ENCODE peak calls at places on chromosomes 13 and 19, in seven cellular contexts. One of them, this sample, is unnamed. For H3K4me1, the result is how much of the 10 kb centered on the place peaks cover.

GRCh38 chr13:31970237-31970930 is 61.2 kb upstream of the FRY start:
- DNase-seq in sigmoid colon: no peak
- DNase-seq in colonic mucosa: no peak
- DNase-seq in CD8-positive, alpha-beta T cell: no peak
- DNase-seq in osteoblast: no peak
- DNase-seq in uterus: no peak
- DNase-seq in iPS DF 6.9: no peak
- DNase-seq in this sample: no peak

GRCh38 chr13:101520672-101521071 is 68.2 kb downstream of the ITGBL1 start:
- DNase-seq in iPS DF 6.9: no peak
- DNase-seq in uterus: no peak
- DNase-seq in sigmoid colon: no peak
- DNase-seq in CD8-positive, alpha-beta T cell: no peak
- DNase-seq in osteoblast: peak
- DNase-seq in colonic mucosa: no peak
- DNase-seq in this sample: no peak

GRCh38 chr13:32804673-32805260 is 211.5 kb upstream of the KL start:
- DNase-seq in osteoblast: no peak
- DNase-seq in iPS DF 6.9: no peak
- DNase-seq in sigmoid colon: no peak
- DNase-seq in uterus: no peak
- DNase-seq in CD8-positive, alpha-beta T cell: no peak
- DNase-seq in colonic mucosa: no peak
- DNase-seq in this sample: no peak

GRCh38 chr13:105462981-105463380 is 1072.5 kb downstream of the EFNB2 start:
- DNase-seq in colonic mucosa: no peak
- DNase-seq in CD8-positive, alpha-beta T cell: no peak
- DNase-seq in iPS DF 6.9: no peak
- DNase-seq in uterus: no peak
- DNase-seq in sigmoid colon: no peak
- DNase-seq in osteoblast: peak
- DNase-seq in this sample: no peak

GRCh38 chr13:51811920-51812328 is 8.0 kb upstream of the DHRS12 start:
- DNase-seq in CD8-positive, alpha-beta T cell: no peak
- DNase-seq in iPS DF 6.9: no peak
- DNase-seq in sigmoid colon: no peak
- DNase-seq in osteoblast: no peak
- DNase-seq in colonic mucosa: no peak
- DNase-seq in uterus: no peak
- DNase-seq in this sample: no peak

GRCh38 chr13:66329988-66330429 is 900.1 kb downstream of the PCDH9 start:
- DNase-seq in osteoblast: no peak
- DNase-seq in CD8-positive, alpha-beta T cell: no peak
- DNase-seq in colonic mucosa: no peak
- DNase-seq in iPS DF 6.9: no peak
- DNase-seq in sigmoid colon: no peak
- DNase-seq in uterus: no peak
- DNase-seq in this sample: no peak

GRCh38 chr19:48900477-48901452 is 653 bp downstream of the NUCB1 start:
- DNase-seq in iPS DF 6.9: no peak
- DNase-seq in colonic mucosa: no peak
- DNase-seq in uterus: no peak
- DNase-seq in osteoblast: peak
- DNase-seq in sigmoid colon: peak
- DNase-seq in CD8-positive, alpha-beta T cell: peak
- DNase-seq in this sample: no peak

GRCh38 chr19:46945668-46946067 is 74.0 kb upstream of the NPAS1 start:
- DNase-seq in iPS DF 6.9: no peak
- DNase-seq in colonic mucosa: no peak
- DNase-seq in uterus: no peak
- DNase-seq in sigmoid colon: no peak
- DNase-seq in CD8-positive, alpha-beta T cell: no peak
- DNase-seq in osteoblast: no peak
- DNase-seq in this sample: no peak

GRCh38 chr19:39372047-39372802 is 18.7 kb downstream of the PAF1 start:
- DNase-seq in colonic mucosa: peak
- DNase-seq in uterus: peak
- DNase-seq in osteoblast: peak
- DNase-seq in sigmoid colon: peak
- DNase-seq in CD8-positive, alpha-beta T cell: no peak
- DNase-seq in iPS DF 6.9: no peak
- DNase-seq in this sample: peak

GRCh38 chr13:100210966-100211710 is 122.2 kb downstream of the PCCA start:
- DNase-seq in iPS DF 6.9: no peak
- DNase-seq in colonic mucosa: no peak
- DNase-seq in sigmoid colon: no peak
- DNase-seq in osteoblast: no peak
- DNase-seq in uterus: no peak
- DNase-seq in CD8-positive, alpha-beta T cell: no peak
- DNase-seq in this sample: no peak

GRCh38 chr19:35222373-35223005 is 6.0 kb downstream of the FAM187B start:
- DNase-seq in colonic mucosa: no peak
- DNase-seq in iPS DF 6.9: no peak
- DNase-seq in osteoblast: no peak
- DNase-seq in CD8-positive, alpha-beta T cell: peak
- DNase-seq in uterus: no peak
- DNase-seq in sigmoid colon: no peak
- DNase-seq in this sample: no peak

GRCh38 chr13:111852701-111853100 is 214.2 kb upstream of the SOX1 start:
- DNase-seq in colonic mucosa: no peak
- DNase-seq in uterus: no peak
- DNase-seq in iPS DF 6.9: no peak
- DNase-seq in osteoblast: no peak
- DNase-seq in sigmoid colon: no peak
- DNase-seq in CD8-positive, alpha-beta T cell: no peak
- DNase-seq in this sample: no peak

GRCh38 chr13:32829269-32829668 is 187.0 kb upstream of the KL start:
- DNase-seq in sigmoid colon: no peak
- DNase-seq in uterus: no peak
- DNase-seq in colonic mucosa: no peak
- DNase-seq in iPS DF 6.9: no peak
- DNase-seq in CD8-positive, alpha-beta T cell: no peak
- DNase-seq in osteoblast: no peak
- DNase-seq in this sample: no peak

GRCh38 chr19:47019431-47020041 is at the start of gene NPAS1:
- DNase-seq in colonic mucosa: no peak
- DNase-seq in osteoblast: peak
- DNase-seq in CD8-positive, alpha-beta T cell: no peak
- DNase-seq in uterus: no peak
- DNase-seq in iPS DF 6.9: no peak
- DNase-seq in sigmoid colon: no peak
- DNase-seq in this sample: no peak

GRCh38 chr13:100666124-100666523 is 8.5 kb downstream of the TMTC4 start:
- DNase-seq in osteoblast: no peak
- DNase-seq in sigmoid colon: no peak
- DNase-seq in iPS DF 6.9: no peak
- DNase-seq in colonic mucosa: no peak
- DNase-seq in uterus: no peak
- DNase-seq in CD8-positive, alpha-beta T cell: peak
- DNase-seq in this sample: no peak

GRCh38 chr13:27446986-27447583 is 3.3 kb downstream of the MTIF3 start:
- DNase-seq in sigmoid colon: no peak
- DNase-seq in CD8-positive, alpha-beta T cell: no peak
- DNase-seq in uterus: no peak
- DNase-seq in colonic mucosa: no peak
- DNase-seq in iPS DF 6.9: no peak
- DNase-seq in osteoblast: no peak
- DNase-seq in this sample: no peak

DNA sequence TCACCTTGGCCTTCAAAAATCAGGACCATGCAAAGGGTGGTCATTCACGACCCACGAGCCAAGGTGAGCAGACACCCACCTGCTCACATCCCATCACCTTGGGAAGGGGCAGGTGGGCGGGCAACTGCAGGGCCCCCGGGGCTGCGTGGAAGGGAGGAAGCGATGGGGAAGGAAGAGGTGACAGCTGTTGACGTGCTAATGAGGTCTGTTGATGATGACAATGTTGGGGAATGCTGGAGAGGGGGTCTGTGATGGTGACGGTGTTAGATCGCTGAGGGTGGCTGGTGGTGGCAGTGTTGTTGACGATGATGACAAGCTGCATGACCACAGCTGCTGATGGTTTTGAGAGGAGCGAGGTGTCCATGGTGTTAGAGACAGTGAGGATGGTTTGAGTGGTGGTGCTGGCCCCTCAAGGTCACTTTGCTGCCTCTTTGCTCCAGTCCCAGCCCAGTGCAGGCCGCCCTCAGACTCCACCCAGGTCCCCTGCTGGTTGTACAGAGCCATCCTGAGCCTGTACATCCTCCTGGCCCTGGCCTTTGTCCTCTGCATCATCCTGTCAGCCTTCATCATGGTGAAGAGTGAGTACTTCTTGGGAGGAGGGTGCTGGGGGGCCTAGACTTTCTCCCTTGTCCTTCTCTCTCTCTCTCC is 898 bp downstream of the MCEMP1 start:
- DNase-seq in osteoblast: peak
- DNase-seq in uterus: no peak
- DNase-seq in colonic mucosa: no peak
- DNase-seq in iPS DF 6.9: no peak
- DNase-seq in CD8-positive, alpha-beta T cell: no peak
- DNase-seq in sigmoid colon: no peak
- DNase-seq in this sample: no peak
- H3K4me3 ChIP-seq in osteoblast: no peak
- H3K4me3 ChIP-seq in uterus: no peak
- H3K4me3 ChIP-seq in colonic mucosa: no peak
- H3K4me3 ChIP-seq in iPS DF 6.9: no peak
- H3K4me3 ChIP-seq in CD8-positive, alpha-beta T cell: no peak
- H3K4me3 ChIP-seq in sigmoid colon: no peak
- H3K4me3 ChIP-seq in this sample: no peak

DNA sequence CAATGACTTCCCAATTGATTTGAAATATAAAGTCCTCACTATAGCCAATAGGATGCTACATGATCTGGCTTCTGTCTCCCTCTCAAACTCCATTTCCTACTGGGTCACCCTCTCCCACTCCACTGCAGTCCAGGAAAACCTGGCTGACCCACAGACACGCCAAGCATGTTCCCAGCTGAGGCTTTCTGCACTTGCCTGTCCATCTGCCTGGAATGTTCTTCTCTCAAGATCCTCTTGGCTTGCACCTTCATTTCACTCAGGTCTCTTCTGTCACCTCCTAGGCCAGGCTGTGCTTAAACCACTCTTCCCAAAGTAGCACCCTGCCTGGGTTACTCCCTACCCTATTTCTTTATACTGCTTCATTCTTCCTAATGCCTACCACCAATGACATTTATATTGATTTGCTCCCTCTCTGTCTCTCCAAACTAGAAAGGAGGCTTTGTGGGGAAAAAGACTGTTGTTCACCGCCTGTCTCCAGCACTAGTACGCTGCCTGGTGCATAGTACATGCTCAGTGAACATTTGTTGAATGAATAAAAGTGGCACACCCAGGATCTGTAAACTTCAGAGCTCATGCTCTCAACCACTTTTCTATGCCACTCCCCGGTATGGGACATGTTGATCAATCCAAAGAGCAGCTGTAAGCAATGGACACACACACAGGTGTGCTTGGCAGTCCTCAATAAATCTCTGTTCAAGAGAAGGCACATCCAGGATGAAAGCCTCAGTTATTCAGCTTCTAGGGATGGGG is 261.3 kb downstream of the FOXO1 start:
- DNase-seq in osteoblast: no peak
- DNase-seq in uterus: no peak
- DNase-seq in sigmoid colon: no peak
- DNase-seq in CD8-positive, alpha-beta T cell: no peak
- DNase-seq in colonic mucosa: no peak
- DNase-seq in iPS DF 6.9: no peak
- DNase-seq in this sample: no peak
- H3K4me1 ChIP-seq in osteoblast: under half
- H3K4me1 ChIP-seq in uterus: under half
- H3K4me1 ChIP-seq in sigmoid colon: under half
- H3K4me1 ChIP-seq in CD8-positive, alpha-beta T cell: under half
- H3K4me1 ChIP-seq in colonic mucosa: under half
- H3K4me1 ChIP-seq in iPS DF 6.9: under half
- H3K4me1 ChIP-seq in this sample: under half

GRCh38 chr13:76884571-76885202 is 1.5 kb downstream of the KCTD12 start:
- DNase-seq in uterus: peak
- DNase-seq in colonic mucosa: peak
- DNase-seq in CD8-positive, alpha-beta T cell: no peak
- DNase-seq in osteoblast: peak
- DNase-seq in sigmoid colon: peak
- DNase-seq in iPS DF 6.9: no peak
- DNase-seq in this sample: peak

GRCh38 chr13:76887070-76887563 is 912 bp upstream of the KCTD12 start:
- DNase-seq in colonic mucosa: peak
- DNase-seq in uterus: peak
- DNase-seq in iPS DF 6.9: no peak
- DNase-seq in sigmoid colon: no peak
- DNase-seq in CD8-positive, alpha-beta T cell: no peak
- DNase-seq in osteoblast: no peak
- DNase-seq in this sample: no peak

GRCh38 chr13:76886005-76886291 is 257 bp downstream of the KCTD12 start:
- DNase-seq in uterus: peak
- DNase-seq in iPS DF 6.9: no peak
- DNase-seq in CD8-positive, alpha-beta T cell: no peak
- DNase-seq in colonic mucosa: no peak
- DNase-seq in osteoblast: no peak
- DNase-seq in sigmoid colon: no peak
- DNase-seq in this sample: no peak

GRCh38 chr13:76885203-76886004 is 801 bp downstream of the KCTD12 start:
- DNase-seq in osteoblast: peak
- DNase-seq in uterus: peak
- DNase-seq in CD8-positive, alpha-beta T cell: peak
- DNase-seq in colonic mucosa: peak
- DNase-seq in iPS DF 6.9: no peak
- DNase-seq in sigmoid colon: peak
- DNase-seq in this sample: peak

DNA sequence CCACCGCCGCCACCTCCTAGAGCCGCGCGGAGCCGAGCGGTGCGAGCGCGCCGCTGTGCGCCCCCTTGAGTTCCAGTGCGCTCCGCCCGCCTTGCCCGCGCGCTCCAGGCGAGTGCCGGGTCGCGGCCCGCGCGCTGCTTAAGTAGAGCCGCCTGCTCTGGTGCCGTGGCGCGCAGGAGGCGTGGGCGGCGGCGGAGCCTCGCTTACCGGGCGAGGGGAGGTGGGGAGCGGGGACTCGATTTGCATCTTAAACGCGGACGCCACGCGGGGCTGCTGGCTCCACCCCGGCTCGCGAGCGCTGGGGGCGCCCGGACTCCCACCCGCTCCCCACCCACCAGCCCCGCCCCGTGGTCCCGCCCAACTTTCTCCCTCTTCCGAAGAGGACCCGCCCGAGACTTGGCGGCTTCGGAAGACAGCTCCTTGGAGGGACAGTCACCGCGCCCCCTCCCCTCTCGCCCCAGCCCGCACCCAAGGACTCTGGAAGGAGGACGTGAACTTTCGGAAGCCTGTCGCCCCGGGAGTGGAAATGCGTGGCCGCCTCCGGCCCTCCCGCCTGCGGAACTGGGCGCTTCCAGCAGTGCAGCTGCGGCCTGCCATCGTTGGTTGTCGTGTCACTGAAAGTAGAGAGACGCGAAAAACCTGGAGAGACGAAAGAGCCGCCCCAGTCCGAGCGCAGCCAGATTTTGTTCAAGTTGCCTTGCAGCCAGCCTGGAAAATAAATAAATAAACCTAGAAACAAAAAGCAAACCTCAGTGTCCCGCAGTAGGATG is at the start of gene KCTD12:
- DNase-seq in iPS DF 6.9: no peak
- DNase-seq in uterus: peak
- DNase-seq in CD8-positive, alpha-beta T cell: peak
- DNase-seq in osteoblast: peak
- DNase-seq in colonic mucosa: peak
- DNase-seq in sigmoid colon: peak
- DNase-seq in this sample: peak
- H3K4me3 ChIP-seq in iPS DF 6.9: peak
- H3K4me3 ChIP-seq in uterus: peak
- H3K4me3 ChIP-seq in CD8-positive, alpha-beta T cell: peak
- H3K4me3 ChIP-seq in osteoblast: peak
- H3K4me3 ChIP-seq in colonic mucosa: peak
- H3K4me3 ChIP-seq in sigmoid colon: peak
- H3K4me3 ChIP-seq in this sample: peak

GRCh38 chr13:70964124-70964523 is 855.9 kb upstream of the KLHL1 start:
- DNase-seq in CD8-positive, alpha-beta T cell: no peak
- DNase-seq in uterus: no peak
- DNase-seq in sigmoid colon: no peak
- DNase-seq in osteoblast: no peak
- DNase-seq in iPS DF 6.9: no peak
- DNase-seq in colonic mucosa: no peak
- DNase-seq in this sample: no peak
- H3K4me1 ChIP-seq in CD8-positive, alpha-beta T cell: under half
- H3K4me1 ChIP-seq in uterus: under half
- H3K4me1 ChIP-seq in sigmoid colon: under half
- H3K4me1 ChIP-seq in osteoblast: under half
- H3K4me1 ChIP-seq in iPS DF 6.9: under half
- H3K4me1 ChIP-seq in colonic mucosa: under half
- H3K4me1 ChIP-seq in this sample: under half